ENCODE peak calls at places on chromosomes 1 and 21, in four cellular contexts. B is transverse colon, Q is tibial nerve, E is stomach. I is an unnamed sample.

GRCh38 chr1:221634010-221634409 is 107.9 kb downstream of the DUSP10 start:
- DNase-seq in B (no peak), Q (no peak), E (no peak), I (no peak)

GRCh38 chr1:145994391-145995120 is 1.8 kb downstream of the TXNIP start:
- DNase-seq in Q (no peak), B (no peak), E (peak; percentile 43), I (peak; percentile 65)

GRCh38 chr1:23537296-23537993 is 6.4 kb upstream of the E2F2 start:
- DNase-seq in E (no peak), Q (no peak), B (no peak), I (no peak)

GRCh38 chr1:74396462-74396861 is 115.9 kb downstream of the LRRC53 start:
- DNase-seq in Q (no peak), E (no peak), B (no peak), I (no peak)

GRCh38 chr1:201128962-201129361 is 2.0 kb upstream of the ASCL5 start:
- DNase-seq in Q (no peak), E (no peak), B (no peak), I (no peak)

GRCh38 chr1:69410893-69411292 is 156.8 kb upstream of the LRRC7 start:
- DNase-seq in Q (no peak), E (no peak), B (no peak), I (no peak)

GRCh38 chr1:155970531-155971167 is 7.7 kb downstream of the ARHGEF2 start:
- DNase-seq in E (peak; percentile 51), B (peak; percentile 72), Q (peak; percentile 66), I (no peak)

GRCh38 chr1:172917972-172918371 is 132.8 kb downstream of the TNFSF18 start:
- DNase-seq in Q (no peak), E (no peak), B (no peak), I (no peak)

GRCh38 chr1:17196496-17197180 is 8.3 kb upstream of the PADI1 start:
- DNase-seq in Q (no peak), E (peak; percentile 7), B (no peak), I (no peak)

GRCh38 chr1:41496080-41497055 is 11.9 kb upstream of the EDN2 start:
- DNase-seq in B (peak; percentile 89), Q (peak; percentile 76), E (peak; percentile 92), I (peak; percentile 90)

GRCh38 chr1:61227857-61228557 is 145.6 kb downstream of the NFIA start:
- DNase-seq in B (no peak), Q (no peak), E (no peak), I (no peak)

GRCh38 chr1:248625166-248625565 is 9.7 kb downstream of the OR2T11 start:
- DNase-seq in Q (no peak), B (no peak), E (no peak), I (no peak)

GRCh38 chr1:173005196-173005864 is 45.4 kb downstream of the TNFSF18 start:
- DNase-seq in B (no peak), Q (no peak), E (no peak), I (no peak)

GRCh38 chr1:71413441-71414170 is 332.8 kb upstream of the ZRANB2 start:
- DNase-seq in Q (no peak), E (no peak), B (no peak), I (no peak)

GRCh38 chr21:39452207-39452964 is 616 bp downstream of the SH3BGR start:
- DNase-seq in Q (no peak), E (no peak), B (no peak), I (no peak)

GRCh38 chr1:183609313-183609712 is 19.1 kb upstream of the NCF2 start:
- DNase-seq in Q (peak; percentile 87), E (peak; percentile 28), B (peak; percentile 39), I (no peak)

GRCh38 chr1:9181990-9182783 is 52.4 kb upstream of the H6PD start:
- DNase-seq in Q (no peak), B (peak; percentile 53), E (peak; percentile 65), I (no peak)

GRCh38 chr1:231778009-231778719 is 151.6 kb downstream of the DISC1 start:
- DNase-seq in Q (peak; percentile 26), E (no peak), B (peak; percentile 44), I (no peak)

GRCh38 chr1:102798718-102799117 is 309.6 kb downstream of the COL11A1 start:
- DNase-seq in B (no peak), E (no peak), Q (no peak), I (no peak)

GRCh38 chr1:21503706-21504377 is 5.4 kb upstream of the ALPL start:
- DNase-seq in B (no peak), E (no peak), Q (no peak), I (peak; percentile 53)

GRCh38 chr1:118123436-118123835 is 61.6 kb downstream of the SPAG17 start:
- DNase-seq in B (no peak), E (no peak), Q (no peak), I (no peak)

GRCh38 chr1:163171826-163172225 is 30.9 kb downstream of the RGS5 start:
- DNase-seq in E (no peak), Q (no peak), B (no peak), I (no peak)

GRCh38 chr1:182259229-182259872 is 132.2 kb downstream of the GLUL start:
- DNase-seq in B (peak; percentile 55), E (peak; percentile 75), Q (peak; percentile 78), I (peak; percentile 83)

GRCh38 chr1:151716771-151717631 is at the start of gene CELF3:
- DNase-seq in E (no peak), Q (no peak), B (no peak), I (no peak)

GRCh38 chr1:63475761-63476160 is 47.3 kb downstream of the ITGB3BP start:
- DNase-seq in B (no peak), Q (no peak), E (no peak), I (no peak)

GRCh38 chr21:29511076-29511475 is 212.4 kb downstream of the BACH1 start:
- DNase-seq in Q (no peak), E (no peak), B (no peak), I (no peak)

GRCh38 chr1:92909321-92909720 is 51.9 kb downstream of the DIPK1A start:
- DNase-seq in Q (no peak), B (no peak), E (no peak), I (no peak)

GRCh38 chr1:35298464-35298863 is 30.0 kb downstream of the ZMYM4 start:
- DNase-seq in B (no peak), E (peak; percentile 27), Q (peak; percentile 10), I (no peak)

GRCh38 chr1:12477936-12478611 is 139.9 kb downstream of the DHRS3 start:
- DNase-seq in E (peak; percentile 69), B (peak; percentile 90), Q (peak; percentile 86), I (peak; percentile 89)
- TF ChIP-seq EP300 in E (no peak), B (no peak), Q (peak; percentile 96), I (no peak)

GRCh38 chr1:200042119-200042436 is 14.6 kb downstream of the NR5A2 start:
- DNase-seq in E (no peak), B (no peak), Q (no peak), I (no peak)
- H3K27me3 ChIP-seq in E (peaks cover 34% of the 10 kb centered on the region), B (peaks cover 98% of the 10 kb centered on the region), Q (peaks cover 3% of the 10 kb centered on the region), I (peaks cover 92% of the 10 kb centered on the region)

GRCh38 chr1:33256335-33256700 is at the start of gene ZNF362:
- DNase-seq in B (peak; percentile 67), Q (no peak), E (peak; percentile 71), I (no peak)

GRCh38 chr1:33256701-33257387 is 552 bp downstream of the ZNF362 start:
- DNase-seq in Q (peak; percentile 39), E (peak; percentile 78), B (peak; percentile 76), I (no peak)

GRCh38 chr1:33254536-33254935 is 1.8 kb upstream of the ZNF362 start:
- DNase-seq in E (no peak), Q (no peak), B (no peak), I (no peak)

GRCh38 chr1:33257388-33257758 is 1.1 kb downstream of the ZNF362 start:
- DNase-seq in B (no peak), Q (no peak), E (no peak), I (no peak)

GRCh38 chr1:33255347-33256311 is 663 bp upstream of the ZNF362 start:
- DNase-seq in Q (peak; percentile 58), E (peak; percentile 80), B (peak; percentile 86), I (peak; percentile 91)
- TF ChIP-seq POLR2A in Q (peak; percentile 56), E (no peak), B (peak; percentile 79), I (peak; percentile 68)

GRCh38 chr21:46455575-46456385 is 2.9 kb upstream of the DIP2A start:
- DNase-seq in B (peak; percentile 26), E (no peak), Q (no peak), I (peak; percentile 48)
- TF ChIP-seq EP300 in B (no peak), E (no peak), Q (peak; percentile 27), I (no peak)

DNA sequence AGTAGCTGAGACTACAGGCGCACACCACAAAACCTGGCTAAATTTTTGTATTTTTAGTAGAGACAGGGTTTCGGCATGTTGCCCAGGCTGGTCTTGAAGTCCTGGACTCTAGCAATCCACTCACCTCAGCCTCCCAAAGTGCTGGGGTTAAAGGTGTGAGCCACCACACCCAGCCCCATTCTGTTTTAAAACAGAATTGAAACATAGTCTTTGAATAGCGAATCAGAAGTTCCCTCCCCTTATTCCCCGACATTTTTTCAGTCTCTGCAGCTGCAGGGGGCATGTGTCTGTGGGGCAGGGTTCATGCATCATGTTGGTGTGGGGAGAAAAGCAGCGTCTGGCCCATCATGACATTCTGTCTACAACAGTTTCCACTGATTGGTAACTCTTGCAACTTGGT is 15.7 kb upstream of the HHAT start:
- DNase-seq in B (no peak), Q (no peak), E (no peak), I (no peak)
- H3K27me3 ChIP-seq in B (no peaks in the 10 kb centered on the region), Q (no peaks in the 10 kb centered on the region), E (no peaks in the 10 kb centered on the region), I (no peaks in the 10 kb centered on the region)

GRCh38 chr1:37559080-37559479 is 2.3 kb downstream of the DNALI1 start:
- DNase-seq in B (no peak), E (no peak), Q (no peak), I (no peak)

GRCh38 chr1:37557402-37557801 is 662 bp downstream of the DNALI1 start:
- DNase-seq in Q (no peak), E (no peak), B (no peak), I (no peak)

GRCh38 chr1:37558411-37558810 is 1.7 kb downstream of the DNALI1 start:
- DNase-seq in B (no peak), E (no peak), Q (no peak), I (no peak)

GRCh38 chr1:37553927-37554808 is at the start of gene SNIP1:
- DNase-seq in B (peak; percentile 94), E (peak; percentile 93), Q (peak; percentile 93), I (peak; percentile 95)

DNA sequence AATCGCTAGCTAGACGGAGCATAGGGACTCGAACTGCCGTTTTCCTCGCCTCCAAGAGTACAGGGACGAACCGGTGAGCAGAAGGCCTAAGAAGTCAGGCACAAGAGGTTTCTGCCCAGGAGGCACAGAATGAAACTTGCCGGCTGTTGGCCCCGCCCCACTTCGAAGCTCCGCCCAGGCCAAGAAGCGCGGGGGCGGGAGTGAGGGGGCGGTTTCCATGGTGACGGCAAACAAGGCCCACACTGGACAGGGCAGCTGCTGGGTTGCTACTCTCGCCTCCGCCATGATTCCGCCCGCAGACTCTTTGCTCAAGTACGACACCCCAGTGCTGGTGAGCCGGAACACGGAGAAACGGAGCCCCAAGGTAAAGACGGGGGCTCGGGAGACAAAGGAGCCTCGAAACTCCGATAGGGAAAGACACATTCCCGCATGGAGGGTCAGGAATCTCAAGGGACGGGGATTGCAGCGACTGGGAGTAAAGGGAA is at the start of gene DNALI1:
- DNase-seq in E (peak; percentile 93), Q (peak; percentile 75), B (peak; percentile 82), I (peak; percentile 87)
- TF ChIP-seq POLR2A in E (no peak), Q (peak; percentile 16), B (no peak), I (no peak)

I was measured in suprapubic skin.